ENCODE peak calls at places on chromosomes 3 and 15, in eight cellular contexts. Q, E, S, H, Z, N, A and P are unnamed samples.

GRCh38 chr15:80204231-80204630 is 47.8 kb downstream of the CTXND1 start:
- DNase-seq in Q (no peak), E (no peak), S (no peak), H (no peak), Z (no peak), N (no peak), A (no peak), P (no peak)

GRCh38 chr3:101994386-101994785 is 145.1 kb downstream of the NFKBIZ start:
- DNase-seq in Q (no peak), E (no peak), S (no peak), H (no peak), Z (no peak), N (no peak), A (no peak), P (no peak)

GRCh38 chr3:58563386-58564035 is 13.7 kb downstream of the FAM107A start:
- DNase-seq in Q (no peak), E (no peak), S (peak), H (no peak), Z (no peak), N (no peak), A (no peak), P (no peak)

GRCh38 chr3:154759966-154760365 is 320.2 kb upstream of the MME start:
- DNase-seq in Q (no peak), E (no peak), S (no peak), H (no peak), Z (no peak), N (no peak), A (no peak), P (no peak)

GRCh38 chr3:71859128-71859519 is 74.2 kb upstream of the PROK2 start:
- DNase-seq in Q (no peak), E (no peak), S (peak), H (no peak), Z (peak), N (no peak), A (no peak), P (no peak)

GRCh38 chr15:97959738-97960363 is 652 bp upstream of the ARRDC4 start:
- DNase-seq in Q (no peak), E (no peak), S (no peak), H (no peak), Z (no peak), N (no peak), A (no peak), P (no peak)

GRCh38 chr3:69082805-69083204 is 1.9 kb upstream of the ARL6IP5 start:
- DNase-seq in Q (no peak), E (no peak), S (peak), H (peak), Z (peak), N (no peak), A (peak), P (no peak)

GRCh38 chr3:148459931-148460513 is 237.7 kb upstream of the AGTR1 start:
- DNase-seq in Q (no peak), E (no peak), S (no peak), H (no peak), Z (peak), N (no peak), A (peak), P (no peak)

GRCh38 chr3:157445897-157446296 is 9.2 kb downstream of the PTX3 start:
- DNase-seq in Q (no peak), E (no peak), S (no peak), H (no peak), Z (peak), N (no peak), A (no peak), P (no peak)

GRCh38 chr15:98959640-98960007 is 48.0 kb downstream of the PGPEP1L start:
- DNase-seq in Q (no peak), E (no peak), S (no peak), H (no peak), Z (no peak), N (no peak), A (no peak), P (no peak)

GRCh38 chr3:50323092-50323600 is 601 bp upstream of the HYAL2 start:
- DNase-seq in Q (no peak), E (no peak), S (no peak), H (no peak), Z (peak), N (no peak), A (no peak), P (no peak)
- H3K4me3 ChIP-seq in Q (no peak), E (no peak), S (no peak), H (no peak), Z (no peak), N (no peak), A (no peak), P (peak)

DNA sequence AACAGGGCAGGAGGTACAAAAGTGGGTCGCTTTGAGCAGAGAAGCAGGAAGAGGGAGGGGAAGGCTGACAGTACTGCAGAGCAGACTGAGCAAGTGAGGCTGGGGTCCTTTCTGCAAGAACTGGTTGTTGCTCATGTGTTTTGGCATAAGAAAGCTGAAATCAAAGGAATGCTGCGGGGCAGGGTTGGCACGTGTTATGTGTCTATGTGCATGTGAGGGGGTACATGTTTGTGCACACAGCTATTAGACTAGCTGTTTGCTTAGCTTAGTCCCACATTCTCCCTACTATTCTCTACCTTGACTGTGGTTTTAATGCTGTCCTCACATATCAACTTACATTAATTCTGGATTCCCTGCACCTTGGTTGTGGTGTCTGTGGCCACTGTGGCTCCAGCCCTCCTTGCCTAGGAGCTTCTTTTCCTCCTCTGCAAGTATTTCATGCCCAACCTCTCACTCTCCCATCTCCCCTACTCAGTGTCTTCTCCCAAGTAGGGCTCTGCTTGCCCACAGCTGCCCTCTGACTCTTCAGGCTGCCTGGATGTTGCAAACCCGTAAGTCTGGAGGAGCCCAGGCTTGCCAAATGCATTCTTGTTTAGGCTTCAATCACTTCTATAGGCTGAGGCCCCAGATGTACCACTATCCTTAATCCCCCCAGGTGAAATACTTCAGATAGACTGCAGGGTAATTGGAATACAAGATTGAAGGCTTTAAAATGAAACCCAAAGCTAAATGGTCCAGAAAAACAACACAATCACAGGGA is 4.8 kb downstream of the TAGLN3 start:
- DNase-seq in Q (no peak), E (no peak), S (no peak), H (no peak), Z (no peak), N (no peak), A (no peak), P (no peak)
- H3K4me3 ChIP-seq in Q (no peak), E (no peak), S (no peak), H (no peak), Z (no peak), N (no peak), A (no peak), P (no peak)

GRCh38 chr3:28677581-28677980 is 329.0 kb upstream of the AZI2 start:
- DNase-seq in Q (no peak), E (peak), S (no peak), H (no peak), Z (no peak), N (no peak), A (no peak), P (peak)

GRCh38 chr3:28678083-28678482 is 329.5 kb upstream of the AZI2 start:
- DNase-seq in Q (no peak), E (no peak), S (no peak), H (no peak), Z (no peak), N (no peak), A (no peak), P (no peak)

GRCh38 chr3:28680050-28680449 is 331.4 kb upstream of the AZI2 start:
- DNase-seq in Q (no peak), E (no peak), S (no peak), H (no peak), Z (no peak), N (no peak), A (no peak), P (no peak)

GRCh38 chr3:28682126-28682525 is 333.5 kb upstream of the AZI2 start:
- DNase-seq in Q (no peak), E (no peak), S (no peak), H (no peak), Z (no peak), N (no peak), A (no peak), P (no peak)
- H3K4me3 ChIP-seq in Q (no peak), E (no peak), S (no peak), H (no peak), Z (no peak), N (no peak), A (no peak), P (no peak)

GRCh38 chr3:84959470-84960380 is 936 bp downstream of the CADM2 start:
- DNase-seq in Q (no peak), E (no peak), S (no peak), H (no peak), Z (no peak), N (no peak), A (no peak), P (no peak)
- H3K4me3 ChIP-seq in Q (peak), E (peak), S (no peak), H (peak), Z (peak), N (peak), A (peak), P (peak)

GRCh38 chr15:68279779-68280745 is 2.5 kb downstream of the FEM1B start:
- DNase-seq in Q (no peak), E (no peak), S (no peak), H (no peak), Z (no peak), N (no peak), A (no peak), P (no peak)
- H3K4me3 ChIP-seq in Q (peak), E (peak), S (peak), H (peak), Z (peak), N (peak), A (peak), P (peak)

DNA sequence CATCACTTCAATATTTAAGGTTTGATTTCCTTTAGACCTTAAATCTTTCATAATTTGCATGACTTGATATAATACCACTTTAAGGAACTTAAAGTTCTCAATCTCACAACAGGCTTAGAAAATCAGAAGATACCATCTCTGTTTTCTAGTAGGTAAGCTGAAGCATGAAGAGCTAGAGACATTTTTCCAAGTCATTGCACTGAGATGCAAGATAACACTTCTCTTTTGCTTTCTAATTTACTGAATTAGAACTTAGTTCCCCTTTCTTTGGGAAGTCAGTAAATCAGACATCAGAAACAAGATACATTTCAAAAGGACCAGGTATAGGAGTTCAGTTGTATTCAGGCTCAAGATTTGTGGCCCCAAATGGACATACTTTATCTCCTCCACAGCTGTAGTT is 79.7 kb downstream of the DZIP3 start:
- DNase-seq in Q (no peak), E (no peak), S (no peak), H (no peak), Z (no peak), N (no peak), A (no peak), P (no peak)
- H3K4me3 ChIP-seq in Q (no peak), E (no peak), S (no peak), H (no peak), Z (no peak), N (no peak), A (no peak), P (no peak)

GRCh38 chr3:9399746-9400145 is 2.3 kb downstream of the SETD5 start:
- DNase-seq in Q (peak), E (peak), S (peak), H (peak), Z (peak), N (peak), A (peak), P (peak)
- H3K4me3 ChIP-seq in Q (peak), E (peak), S (peak), H (peak), Z (peak), N (peak), A (peak), P (peak)

GRCh38 chr3:123961508-123961856 is 453 bp upstream of the CCDC14 start:
- DNase-seq in Q (no peak), E (no peak), S (no peak), H (no peak), Z (no peak), N (no peak), A (no peak), P (no peak)
- H3K4me3 ChIP-seq in Q (peak), E (peak), S (peak), H (peak), Z (peak), N (peak), A (peak), P (peak)